ENCODE peak calls at places on chromosome 21, in eight cellular contexts. One of them, this sample, is unnamed.

GRCh38 chr21:31915566-31915965 is 42.7 kb downstream of the HUNK start:
- DNase-seq in body of pancreas: no peak
- DNase-seq in CD8-positive, alpha-beta T cell: no peak
- DNase-seq in right lobe of liver: no peak
- DNase-seq in NCI-H1092 treated with DMSO at 0.1 percent for 48 hours: peak; percentile 34
- DNase-seq in EH: no peak
- DNase-seq in T-helper 2 cell: no peak
- DNase-seq in astrocyte: no peak
- DNase-seq in this sample: no peak

GRCh38 chr21:34198232-34199120 is 125.1 kb downstream of the MRPS6 start:
- DNase-seq in body of pancreas: no peak
- DNase-seq in CD8-positive, alpha-beta T cell: peak; percentile 6
- DNase-seq in right lobe of liver: no peak
- DNase-seq in NCI-H1092 treated with DMSO at 0.1 percent for 48 hours: no peak
- DNase-seq in EH: no peak
- DNase-seq in T-helper 2 cell: no peak
- DNase-seq in astrocyte: no peak
- DNase-seq in this sample: no peak

GRCh38 chr21:42653492-42654061 is at the start of gene PDE9A:
- DNase-seq in body of pancreas: peak; percentile 48
- DNase-seq in CD8-positive, alpha-beta T cell: no peak
- DNase-seq in right lobe of liver: peak; percentile 37
- DNase-seq in NCI-H1092 treated with DMSO at 0.1 percent for 48 hours: no peak
- DNase-seq in EH: no peak
- DNase-seq in T-helper 2 cell: no peak
- DNase-seq in astrocyte: no peak
- DNase-seq in this sample: peak; percentile 88

GRCh38 chr21:25427828-25428227 is 179.5 kb downstream of the MRPL39 start:
- DNase-seq in body of pancreas: no peak
- DNase-seq in CD8-positive, alpha-beta T cell: no peak
- DNase-seq in right lobe of liver: no peak
- DNase-seq in NCI-H1092 treated with DMSO at 0.1 percent for 48 hours: no peak
- DNase-seq in EH: no peak
- DNase-seq in T-helper 2 cell: no peak
- DNase-seq in astrocyte: no peak
- DNase-seq in this sample: no peak

GRCh38 chr21:15171546-15171945 is 106.7 kb upstream of the NRIP1 start:
- DNase-seq in body of pancreas: no peak
- DNase-seq in CD8-positive, alpha-beta T cell: no peak
- DNase-seq in right lobe of liver: no peak
- DNase-seq in NCI-H1092 treated with DMSO at 0.1 percent for 48 hours: no peak
- DNase-seq in EH: no peak
- DNase-seq in T-helper 2 cell: no peak
- DNase-seq in astrocyte: no peak
- DNase-seq in this sample: no peak

GRCh38 chr21:45575993-45576837 is 34.0 kb upstream of the SLC19A1 start:
- DNase-seq in body of pancreas: no peak
- DNase-seq in CD8-positive, alpha-beta T cell: no peak
- DNase-seq in right lobe of liver: no peak
- DNase-seq in NCI-H1092 treated with DMSO at 0.1 percent for 48 hours: no peak
- DNase-seq in EH: no peak
- DNase-seq in T-helper 2 cell: no peak
- DNase-seq in astrocyte: no peak
- DNase-seq in this sample: no peak

GRCh38 chr21:15144026-15144425 is 79.2 kb upstream of the NRIP1 start:
- DNase-seq in body of pancreas: no peak
- DNase-seq in CD8-positive, alpha-beta T cell: no peak
- DNase-seq in right lobe of liver: no peak
- DNase-seq in NCI-H1092 treated with DMSO at 0.1 percent for 48 hours: no peak
- DNase-seq in EH: no peak
- DNase-seq in T-helper 2 cell: no peak
- DNase-seq in astrocyte: no peak
- DNase-seq in this sample: no peak

GRCh38 chr21:22224261-22224660 is 1226.1 kb downstream of the NCAM2 start:
- DNase-seq in body of pancreas: no peak
- DNase-seq in CD8-positive, alpha-beta T cell: no peak
- DNase-seq in right lobe of liver: no peak
- DNase-seq in NCI-H1092 treated with DMSO at 0.1 percent for 48 hours: no peak
- DNase-seq in EH: no peak
- DNase-seq in T-helper 2 cell: no peak
- DNase-seq in astrocyte: no peak
- DNase-seq in this sample: no peak

This sample was measured in hepatocyte.